ENCODE peak calls at places on chromosomes 6 and 20, in five cellular contexts. S, X, F, P and D are unnamed samples.

GRCh38 chr6:5175635-5176034 is 85.1 kb downstream of the LYRM4 start:
- DNase-seq in S (no peak), X (no peak), F (no peak), P (no peak), D (no peak)

GRCh38 chr6:33212857-33213165 is 4.5 kb downstream of the RING1 start:
- DNase-seq in S (no peak), X (no peak), F (no peak), P (no peak), D (no peak)

GRCh38 chr6:33822575-33823395 is 19.0 kb upstream of the MLN start:
- DNase-seq in S (peak; percentile 71), X (peak; percentile 66), F (peak; percentile 56), P (no peak), D (no peak)

GRCh38 chr6:43334466-43335095 is 26.0 kb upstream of the CRIP3 start:
- DNase-seq in S (peak; percentile 74), X (peak; percentile 68), F (peak; percentile 66), P (no peak), D (peak; percentile 39)

GRCh38 chr20:14583413-14583812 is 246.0 kb upstream of the FLRT3 start:
- DNase-seq in S (no peak), X (peak; percentile 15), F (no peak), P (no peak), D (no peak)

GRCh38 chr6:55293116-55293515 is 34.2 kb upstream of the GFRAL start:
- DNase-seq in S (no peak), X (peak; percentile 18), F (peak; percentile 23), P (no peak), D (no peak)

GRCh38 chr6:90105766-90106165 is 190.9 kb downstream of the BACH2 start:
- DNase-seq in S (no peak), X (no peak), F (no peak), P (no peak), D (no peak)

GRCh38 chr20:717817-718216 is 42.2 kb upstream of the SCRT2 start:
- DNase-seq in S (no peak), X (no peak), F (no peak), P (no peak), D (no peak)

GRCh38 chr6:133854167-133854632 is 34.7 kb upstream of the TCF21 start:
- DNase-seq in S (no peak), X (no peak), F (no peak), P (no peak), D (no peak)

GRCh38 chr6:108559884-108560462 is 744 bp upstream of the FOXO3 start:
- DNase-seq in S (peak; percentile 73), X (no peak), F (peak; percentile 39), P (no peak), D (no peak)

GRCh38 chr6:129765008-129765407 is 55.0 kb upstream of the ARHGAP18 start:
- DNase-seq in S (no peak), X (no peak), F (no peak), P (no peak), D (no peak)

GRCh38 chr6:148934534-148934933 is 187.7 kb downstream of the UST start:
- DNase-seq in S (no peak), X (no peak), F (no peak), P (no peak), D (no peak)

GRCh38 chr20:23365390-23366165 is 3.6 kb downstream of the GZF1 start:
- DNase-seq in S (no peak), X (no peak), F (no peak), P (no peak), D (no peak)

GRCh38 chr6:136470044-136470443 is 80.2 kb downstream of the MAP7 start:
- DNase-seq in S (no peak), X (no peak), F (no peak), P (no peak), D (no peak)

GRCh38 chr20:33445881-33446615 is 2.5 kb upstream of the SNTA1 start:
- DNase-seq in S (no peak), X (no peak), F (no peak), P (no peak), D (no peak)

GRCh38 chr6:5338177-5338960 is 77.1 kb downstream of the FARS2 start:
- DNase-seq in S (no peak), X (no peak), F (no peak), P (peak; percentile 43), D (no peak)

GRCh38 chr6:35663447-35664235 is 25.1 kb downstream of the FKBP5 start:
- DNase-seq in S (no peak), X (no peak), F (no peak), P (no peak), D (no peak)

GRCh38 chr6:70129341-70129740 is 173.5 kb downstream of the COL9A1 start:
- DNase-seq in S (no peak), X (no peak), F (no peak), P (no peak), D (no peak)

GRCh38 chr6:106279179-106279578 is 46.4 kb downstream of the ATG5 start:
- DNase-seq in S (no peak), X (no peak), F (no peak), P (no peak), D (no peak)

GRCh38 chr6:26383624-26384417 is 913 bp downstream of the BTN2A2 start:
- DNase-seq in S (peak; percentile 77), X (no peak), F (no peak), P (no peak), D (no peak)

GRCh38 chr6:168050861-168051586 is 28.0 kb downstream of the FRMD1 start:
- DNase-seq in S (peak; percentile 20), X (no peak), F (no peak), P (no peak), D (no peak)

GRCh38 chr6:154167163-154167562 is 128.1 kb downstream of the OPRM1 start:
- DNase-seq in S (no peak), X (no peak), F (no peak), P (no peak), D (no peak)

GRCh38 chr6:149026530-149026942 is 279.7 kb downstream of the UST start:
- DNase-seq in S (peak; percentile 67), X (peak; percentile 70), F (peak; percentile 48), P (no peak), D (peak; percentile 60)

GRCh38 chr20:59560588-59561227 is 43.6 kb upstream of the PHACTR3 start:
- DNase-seq in S (peak; percentile 23), X (peak; percentile 13), F (peak; percentile 46), P (no peak), D (peak; percentile 22)

GRCh38 chr20:36827541-36828279 is 48.2 kb upstream of the TLDC2 start:
- DNase-seq in S (no peak), X (no peak), F (no peak), P (peak; percentile 74), D (no peak)

DNA sequence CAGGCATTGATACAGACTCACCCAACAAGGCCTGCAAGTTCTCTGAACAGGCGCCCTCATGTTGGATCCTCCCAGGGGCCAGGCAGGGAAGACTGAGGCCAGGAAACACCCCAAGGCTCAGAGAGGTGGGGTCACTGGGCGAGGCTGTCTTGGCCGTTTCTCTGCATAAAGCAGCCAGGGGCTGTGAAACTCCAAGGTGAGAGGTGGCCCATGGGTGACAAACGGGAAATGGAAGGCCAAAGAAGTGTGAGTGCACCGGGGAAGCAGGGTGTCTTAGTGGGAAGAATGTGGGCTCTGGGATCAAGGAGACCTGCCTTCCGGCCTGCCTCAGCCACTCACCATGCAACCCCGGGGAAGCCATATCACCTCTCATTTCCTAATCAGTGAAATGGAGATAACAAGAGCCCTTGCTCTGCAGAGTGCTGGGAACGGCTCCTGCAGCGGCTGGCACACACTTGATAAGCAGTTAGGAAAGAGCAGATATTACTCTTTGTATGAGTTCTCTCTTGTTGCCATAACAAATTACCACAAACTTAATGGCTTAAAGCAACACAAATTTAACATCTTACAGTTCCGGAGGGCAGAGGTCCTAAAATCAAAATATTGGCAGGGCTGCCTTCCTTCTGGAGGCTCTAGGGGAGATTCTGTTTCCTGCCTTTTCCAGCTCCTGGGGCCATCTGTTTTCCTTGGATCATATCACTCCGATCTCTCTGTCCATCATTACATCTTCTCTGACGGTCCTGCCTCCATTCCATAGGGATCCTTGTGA is 168.6 kb downstream of the NFATC2 start:
- DNase-seq in S (peak; percentile 82), X (no peak), F (no peak), P (no peak), D (no peak)
- TF ChIP-seq ZNF274 in S (no peak), X (no peak), F (no peak), P (no peak), D (no peak)

GRCh38 chr6:37399795-37400490 is 33.1 kb upstream of the CMTR1 start:
- DNase-seq in S (peak; percentile 86), X (no peak), F (no peak), P (no peak), D (no peak)
- H3K4me1 ChIP-seq in S (peaks cover 21% of the 10 kb centered on the region), X (no peaks in the 10 kb centered on the region), F (no peaks in the 10 kb centered on the region), P (no peaks in the 10 kb centered on the region), D (no peaks in the 10 kb centered on the region)

GRCh38 chr6:11851405-11851804 is 72.8 kb upstream of the ADTRP start:
- DNase-seq in S (no peak), X (no peak), F (no peak), P (no peak), D (no peak)
- H3K9ac ChIP-seq in S (no peak overlapping the region), X (no peak overlapping the region), F (no peak overlapping the region), P (peak overlapping the region; percentile 42), D (no peak overlapping the region)

DNA sequence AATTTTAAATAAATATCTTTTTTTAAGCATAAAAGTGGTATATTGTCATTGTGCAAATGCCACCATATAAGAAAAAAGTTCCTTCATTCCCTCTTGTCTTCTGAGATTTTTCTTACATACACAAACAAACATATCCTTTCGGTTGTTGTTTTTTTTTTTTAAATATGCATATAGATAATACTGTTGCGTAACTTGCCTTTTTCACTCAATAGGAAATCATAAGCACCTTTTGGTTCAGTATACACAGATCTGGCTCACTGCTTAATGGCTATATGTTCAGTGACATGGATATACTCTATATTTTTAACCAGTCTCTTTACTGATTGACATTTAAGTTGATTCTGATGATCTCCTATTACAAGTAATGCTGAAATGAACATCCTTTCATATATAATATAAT is 40.1 kb downstream of the AKAP12 start:
- DNase-seq in S (no peak), X (no peak), F (no peak), P (no peak), D (no peak)
- TF ChIP-seq ZNF274 in S (no peak), X (no peak), F (no peak), P (no peak), D (no peak)

DNA sequence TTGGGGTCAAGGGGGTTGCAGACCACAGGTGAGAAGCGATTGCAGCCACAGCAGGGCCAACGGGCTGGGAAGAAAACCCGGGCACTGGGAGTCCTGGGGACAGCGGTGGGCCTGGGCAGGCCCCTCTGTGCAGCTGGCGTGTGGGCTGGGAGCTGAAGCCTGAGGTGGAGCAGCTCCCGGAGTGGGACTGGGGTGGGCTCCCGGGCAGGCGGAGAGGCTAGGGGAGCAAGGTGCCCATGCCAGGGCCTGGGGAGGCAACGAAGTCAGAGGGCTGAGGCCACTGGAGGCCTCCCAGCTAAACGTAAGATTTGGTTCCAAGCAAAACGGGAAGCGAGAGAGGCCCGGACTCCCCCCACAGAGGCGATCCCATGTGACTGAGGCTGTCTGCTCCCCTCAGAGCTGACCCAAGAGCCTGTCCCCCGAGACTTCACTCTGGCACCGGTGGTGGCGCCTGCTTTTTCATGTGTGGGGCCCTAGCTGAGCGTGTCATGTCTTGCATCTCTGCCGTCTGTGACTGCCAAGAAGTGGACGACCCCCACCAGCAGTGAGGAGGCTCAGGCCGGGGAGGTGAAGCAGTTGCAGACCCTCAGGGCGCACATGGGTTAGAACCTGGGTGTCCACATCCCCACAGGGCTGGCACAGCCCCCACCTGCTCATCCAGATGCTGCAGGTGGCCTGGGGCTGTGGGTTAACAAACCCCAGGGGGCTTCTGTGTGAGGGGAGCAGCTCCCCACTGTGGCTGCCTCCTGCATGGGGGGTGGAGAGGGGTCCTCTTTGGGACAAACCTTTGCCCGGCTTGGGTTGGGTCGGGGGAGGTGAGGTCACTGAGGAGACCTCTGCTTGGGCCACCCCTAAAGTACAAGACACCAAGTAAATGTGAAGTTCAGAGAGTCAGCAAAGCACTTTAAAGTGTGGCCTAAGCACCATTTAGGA is 212.3 kb downstream of the TAF4 start:
- DNase-seq in S (no peak), X (no peak), F (no peak), P (no peak), D (no peak)
- H3K4me1 ChIP-seq in S (no peaks in the 10 kb centered on the region), X (no peaks in the 10 kb centered on the region), F (no peaks in the 10 kb centered on the region), P (no peaks in the 10 kb centered on the region), D (no peaks in the 10 kb centered on the region)